ENCODE peak calls at places on chromosome 6, in four cellular contexts. E, C, F and W are unnamed samples.
A peak's percentile ranks its signal among the peaks of the same experiment; 100 is the strongest.

GRCh38 chr6:5938934-5939333 is 67.8 kb downstream of the NRN1 start:
- DNase-seq in E (no peak), C (no peak), F (no peak), W (no peak)

GRCh38 chr6:12208190-12208589 is 82.0 kb upstream of the EDN1 start:
- DNase-seq in E (no peak), C (no peak), F (no peak), W (no peak)

GRCh38 chr6:56541736-56542366 is 100.8 kb downstream of the DST start:
- DNase-seq in E (no peak), C (no peak), F (no peak), W (no peak)

GRCh38 chr6:142152731-142153130 is 5.7 kb downstream of the VTA1 start:
- DNase-seq in E (no peak), C (no peak), F (no peak), W (no peak)

GRCh38 chr6:63193324-63193723 is 17.9 kb upstream of the FKBP1C start:
- DNase-seq in E (no peak), C (no peak), F (no peak), W (no peak)

GRCh38 chr6:82337688-82338257 is 25.8 kb upstream of the TPBG start:
- DNase-seq in E (peak; percentile 13), C (no peak), F (no peak), W (no peak)

GRCh38 chr6:12567682-12568081 is 148.9 kb upstream of the PHACTR1 start:
- DNase-seq in E (no peak), C (no peak), F (no peak), W (no peak)

GRCh38 chr6:143802833-143803565 is 40.1 kb upstream of the LTV1 start:
- DNase-seq in E (no peak), C (no peak), F (no peak), W (no peak)

GRCh38 chr6:4585682-4586468 is 190.3 kb upstream of the CDYL start:
- DNase-seq in E (no peak), C (no peak), F (no peak), W (no peak)
- TF ChIP-seq SP1 in E (no peak), C (no peak), F (no peak), W (no peak)

GRCh38 chr6:30985490-30985889 is 2.0 kb downstream of the MUC21 start:
- DNase-seq in E (no peak), C (no peak), F (no peak), W (no peak)

GRCh38 chr6:30987304-30987703 is 3.8 kb downstream of the MUC21 start:
- DNase-seq in E (no peak), C (no peak), F (no peak), W (no peak)

GRCh38 chr6:30988209-30988825 is 4.8 kb downstream of the MUC21 start:
- DNase-seq in E (no peak), C (no peak), F (no peak), W (no peak)

GRCh38 chr6:30990422-30991086 is 7.0 kb downstream of the MUC21 start:
- DNase-seq in E (no peak), C (no peak), F (no peak), W (no peak)
- TF ChIP-seq SP1 in E (no peak), C (no peak), F (no peak), W (no peak)

GRCh38 chr6:87068804-87069203 is 26.1 kb downstream of the CGA start:
- DNase-seq in E (no peak), C (no peak), F (no peak), W (no peak)

GRCh38 chr6:87070750-87071149 is 24.2 kb downstream of the CGA start:
- DNase-seq in E (no peak), C (no peak), F (no peak), W (no peak)

GRCh38 chr6:87071683-87072082 is 23.2 kb downstream of the CGA start:
- DNase-seq in E (no peak), C (no peak), F (no peak), W (no peak)

GRCh38 chr6:87078983-87079616 is 15.8 kb downstream of the CGA start:
- DNase-seq in E (peak; percentile 79), C (peak; percentile 87), F (no peak), W (peak; percentile 51)

DNA sequence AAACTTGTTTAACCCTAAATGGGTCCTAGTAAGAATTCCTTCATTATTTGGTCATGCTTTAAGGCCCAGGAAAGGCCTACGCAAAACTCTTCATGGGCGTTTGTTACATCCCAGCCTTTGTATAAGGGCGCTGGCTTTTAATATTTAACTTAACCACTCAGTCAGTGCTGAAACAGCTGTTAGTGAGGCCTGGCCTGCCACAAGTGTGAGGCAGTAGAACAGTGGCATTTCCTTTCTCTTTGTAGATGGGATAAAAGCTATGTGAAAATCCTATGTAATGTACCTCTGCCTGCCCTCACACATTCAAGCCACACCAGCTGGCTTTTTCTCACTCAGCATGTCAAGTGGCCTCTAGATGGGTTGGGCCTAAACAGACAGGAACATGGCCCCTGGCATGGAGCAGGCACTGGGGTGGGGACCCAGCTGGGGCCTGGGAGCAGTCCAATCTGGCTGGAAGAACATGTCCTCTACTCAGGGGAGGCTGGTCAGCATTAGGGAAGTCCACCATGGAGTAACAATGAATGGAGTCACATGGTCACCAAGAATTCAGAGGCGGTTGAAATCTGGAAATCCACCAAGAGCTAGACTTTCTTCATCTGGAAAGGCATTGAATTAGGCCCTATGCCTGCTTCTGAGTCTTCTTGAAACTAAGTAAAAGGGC is 20.7 kb downstream of the CGA start:
- DNase-seq in E (no peak), C (no peak), F (no peak), W (no peak)
- TF ChIP-seq SP1 in E (no peak), C (no peak), F (no peak), W (no peak)

GRCh38 chr6:80282913-80283554 is 176.6 kb downstream of the BCKDHB start:
- DNase-seq in E (no peak), C (no peak), F (no peak), W (no peak)

GRCh38 chr6:80280258-80281010 is 174.0 kb downstream of the BCKDHB start:
- DNase-seq in E (no peak), C (no peak), F (no peak), W (no peak)
- TF ChIP-seq SP1 in E (no peak), C (no peak), F (no peak), W (no peak)